ENCODE peak calls at places on chromosome 10, in six cellular contexts. One of them, this sample, is unnamed. For H3K36me3, the result is how much of the 10 kb centered on the place peaks cover.

GRCh38 chr10:71225291-71226058 is 13.1 kb downstream of the UNC5B start:
- DNase-seq in neuronal stem cell: no peak
- DNase-seq in mesenchymal stem cell: no peak
- DNase-seq in H1: no peak
- DNase-seq in IMR-90: no peak
- DNase-seq in mesendoderm: no peak
- DNase-seq in this sample: no peak

GRCh38 chr10:15367296-15367830 is 3.7 kb downstream of the FAM171A1 start:
- DNase-seq in IMR-90: no peak
- DNase-seq in mesenchymal stem cell: no peak
- DNase-seq in H1: no peak
- DNase-seq in neuronal stem cell: no peak
- DNase-seq in mesendoderm: no peak
- DNase-seq in this sample: no peak

GRCh38 chr10:112184052-112184371 is 447 bp upstream of the GPAM start:
- DNase-seq in H1: no peak
- DNase-seq in mesenchymal stem cell: no peak
- DNase-seq in mesendoderm: no peak
- DNase-seq in neuronal stem cell: no peak
- DNase-seq in IMR-90: no peak
- DNase-seq in this sample: no peak

GRCh38 chr10:60853107-60853506 is 74.8 kb downstream of the CDK1 start:
- DNase-seq in IMR-90: no peak
- DNase-seq in neuronal stem cell: no peak
- DNase-seq in mesenchymal stem cell: no peak
- DNase-seq in mesendoderm: no peak
- DNase-seq in H1: no peak
- DNase-seq in this sample: no peak

GRCh38 chr10:15784237-15784636 is 64.5 kb upstream of the ITGA8 start:
- DNase-seq in mesendoderm: no peak
- DNase-seq in IMR-90: no peak
- DNase-seq in H1: no peak
- DNase-seq in neuronal stem cell: no peak
- DNase-seq in mesenchymal stem cell: no peak
- DNase-seq in this sample: no peak

GRCh38 chr10:104028146-104028545 is 57.5 kb downstream of the COL17A1 start:
- DNase-seq in H1: peak
- DNase-seq in IMR-90: peak
- DNase-seq in mesenchymal stem cell: peak
- DNase-seq in mesendoderm: peak
- DNase-seq in neuronal stem cell: no peak
- DNase-seq in this sample: peak

GRCh38 chr10:16765532-16766365 is 51.5 kb downstream of the RSU1 start:
- DNase-seq in mesenchymal stem cell: no peak
- DNase-seq in H1: no peak
- DNase-seq in IMR-90: no peak
- DNase-seq in neuronal stem cell: no peak
- DNase-seq in mesendoderm: peak
- DNase-seq in this sample: peak

GRCh38 chr10:22372922-22373321 is 27.6 kb downstream of the SPAG6 start:
- DNase-seq in neuronal stem cell: no peak
- DNase-seq in mesenchymal stem cell: no peak
- DNase-seq in mesendoderm: no peak
- DNase-seq in H1: no peak
- DNase-seq in IMR-90: no peak
- DNase-seq in this sample: no peak

GRCh38 chr10:829241-829640 is 102.3 kb downstream of the LARP4B start:
- DNase-seq in H1: no peak
- DNase-seq in mesendoderm: no peak
- DNase-seq in neuronal stem cell: no peak
- DNase-seq in IMR-90: no peak
- DNase-seq in mesenchymal stem cell: no peak
- DNase-seq in this sample: no peak

GRCh38 chr10:1515121-1515779 is 222.1 kb downstream of the ADARB2 start:
- DNase-seq in IMR-90: no peak
- DNase-seq in H1: no peak
- DNase-seq in neuronal stem cell: no peak
- DNase-seq in mesendoderm: no peak
- DNase-seq in mesenchymal stem cell: no peak
- DNase-seq in this sample: no peak

GRCh38 chr10:129642427-129642826 is 175.4 kb downstream of the MGMT start:
- DNase-seq in mesendoderm: peak
- DNase-seq in mesenchymal stem cell: no peak
- DNase-seq in neuronal stem cell: no peak
- DNase-seq in H1: no peak
- DNase-seq in IMR-90: no peak
- DNase-seq in this sample: peak

GRCh38 chr10:72001026-72001380 is 36.8 kb downstream of the CHST3 start:
- DNase-seq in H1: no peak
- DNase-seq in mesendoderm: no peak
- DNase-seq in neuronal stem cell: no peak
- DNase-seq in IMR-90: no peak
- DNase-seq in mesenchymal stem cell: no peak
- DNase-seq in this sample: no peak

GRCh38 chr10:75375828-75376227 is 25.7 kb downstream of the ZNF503 start:
- DNase-seq in mesenchymal stem cell: no peak
- DNase-seq in mesendoderm: no peak
- DNase-seq in neuronal stem cell: no peak
- DNase-seq in H1: no peak
- DNase-seq in IMR-90: no peak
- DNase-seq in this sample: no peak

GRCh38 chr10:32376780-32377179 is 29.8 kb upstream of the EPC1 start:
- DNase-seq in IMR-90: no peak
- DNase-seq in H1: no peak
- DNase-seq in mesenchymal stem cell: peak
- DNase-seq in mesendoderm: no peak
- DNase-seq in neuronal stem cell: no peak
- DNase-seq in this sample: no peak

GRCh38 chr10:89283988-89284475 is 17.8 kb upstream of the IFIT2 start:
- DNase-seq in H1: no peak
- DNase-seq in neuronal stem cell: no peak
- DNase-seq in mesenchymal stem cell: peak
- DNase-seq in mesendoderm: peak
- DNase-seq in IMR-90: peak
- DNase-seq in this sample: peak

GRCh38 chr10:50624866-50625491 is 1.2 kb upstream of the SGMS1 start:
- DNase-seq in IMR-90: peak
- DNase-seq in mesenchymal stem cell: peak
- DNase-seq in mesendoderm: peak
- DNase-seq in H1: no peak
- DNase-seq in neuronal stem cell: peak
- DNase-seq in this sample: peak

GRCh38 chr10:79193694-79194382 is 125.1 kb downstream of the ZMIZ1 start:
- DNase-seq in IMR-90: no peak
- DNase-seq in mesendoderm: no peak
- DNase-seq in H1: no peak
- DNase-seq in mesenchymal stem cell: no peak
- DNase-seq in neuronal stem cell: no peak
- DNase-seq in this sample: no peak

GRCh38 chr10:43066481-43066880 is 10.4 kb upstream of the RET start:
- DNase-seq in IMR-90: no peak
- DNase-seq in neuronal stem cell: no peak
- DNase-seq in mesenchymal stem cell: no peak
- DNase-seq in mesendoderm: no peak
- DNase-seq in H1: no peak
- DNase-seq in this sample: no peak

GRCh38 chr10:1172256-1172975 is 116.2 kb downstream of the WDR37 start:
- DNase-seq in neuronal stem cell: no peak
- DNase-seq in mesendoderm: no peak
- DNase-seq in mesenchymal stem cell: no peak
- DNase-seq in IMR-90: no peak
- DNase-seq in H1: no peak
- DNase-seq in this sample: no peak

GRCh38 chr10:119701861-119702260 is 24.0 kb upstream of the INPP5F start:
- DNase-seq in neuronal stem cell: no peak
- DNase-seq in IMR-90: peak
- DNase-seq in mesendoderm: no peak
- DNase-seq in mesenchymal stem cell: no peak
- DNase-seq in H1: no peak
- DNase-seq in this sample: no peak

GRCh38 chr10:27701971-27702537 is 43.6 kb downstream of the MKX start:
- DNase-seq in neuronal stem cell: peak
- DNase-seq in H1: no peak
- DNase-seq in IMR-90: no peak
- DNase-seq in mesendoderm: peak
- DNase-seq in mesenchymal stem cell: no peak
- DNase-seq in this sample: no peak

GRCh38 chr10:124244256-124244877 is 151.0 kb upstream of the CHST15 start:
- DNase-seq in H1: no peak
- DNase-seq in mesenchymal stem cell: no peak
- DNase-seq in neuronal stem cell: no peak
- DNase-seq in mesendoderm: no peak
- DNase-seq in IMR-90: no peak
- DNase-seq in this sample: no peak

GRCh38 chr10:13776861-13777301 is 190.1 kb downstream of the PRPF18 start:
- DNase-seq in H1: no peak
- DNase-seq in IMR-90: peak
- DNase-seq in neuronal stem cell: no peak
- DNase-seq in mesendoderm: no peak
- DNase-seq in mesenchymal stem cell: peak
- DNase-seq in this sample: no peak

GRCh38 chr10:124650820-124651401 is 93.3 kb downstream of the FAM53B start:
- DNase-seq in IMR-90: no peak
- DNase-seq in neuronal stem cell: no peak
- DNase-seq in mesenchymal stem cell: no peak
- DNase-seq in mesendoderm: no peak
- DNase-seq in H1: no peak
- DNase-seq in this sample: no peak

GRCh38 chr10:100353770-100354485 is 6.9 kb downstream of the SCD start:
- DNase-seq in H1: no peak
- DNase-seq in mesendoderm: no peak
- DNase-seq in neuronal stem cell: no peak
- DNase-seq in mesenchymal stem cell: no peak
- DNase-seq in IMR-90: no peak
- DNase-seq in this sample: no peak

GRCh38 chr10:52216852-52217251 is 97.2 kb upstream of the DKK1 start:
- DNase-seq in mesendoderm: no peak
- DNase-seq in neuronal stem cell: no peak
- DNase-seq in H1: no peak
- DNase-seq in mesenchymal stem cell: peak
- DNase-seq in IMR-90: peak
- DNase-seq in this sample: no peak

GRCh38 chr10:97689637-97690036 is 2.6 kb upstream of the AVPI1 start:
- DNase-seq in mesenchymal stem cell: peak
- DNase-seq in IMR-90: peak
- DNase-seq in neuronal stem cell: no peak
- DNase-seq in mesendoderm: peak
- DNase-seq in H1: no peak
- DNase-seq in this sample: peak

GRCh38 chr10:3875842-3876235 is 90.8 kb upstream of the KLF6 start:
- DNase-seq in H1: no peak
- DNase-seq in neuronal stem cell: no peak
- DNase-seq in mesenchymal stem cell: no peak
- DNase-seq in mesendoderm: no peak
- DNase-seq in IMR-90: no peak
- DNase-seq in this sample: no peak
- H3K4ac ChIP-seq in H1: no peak
- H3K4ac ChIP-seq in neuronal stem cell: no peak
- H3K4ac ChIP-seq in mesenchymal stem cell: no peak
- H3K4ac ChIP-seq in mesendoderm: peak
- H3K4ac ChIP-seq in IMR-90: peak
- H3K4ac ChIP-seq in this sample: no peak

GRCh38 chr10:90884414-90884813 is 12.6 kb downstream of the RPP30 start:
- DNase-seq in neuronal stem cell: no peak
- DNase-seq in mesendoderm: no peak
- DNase-seq in IMR-90: peak
- DNase-seq in mesenchymal stem cell: no peak
- DNase-seq in H1: no peak
- DNase-seq in this sample: no peak
- H3K36me3 ChIP-seq in neuronal stem cell: half or more
- H3K36me3 ChIP-seq in mesendoderm: under half
- H3K36me3 ChIP-seq in IMR-90: under half
- H3K36me3 ChIP-seq in mesenchymal stem cell: half or more
- H3K36me3 ChIP-seq in H1: under half
- H3K36me3 ChIP-seq in this sample: under half

DNA sequence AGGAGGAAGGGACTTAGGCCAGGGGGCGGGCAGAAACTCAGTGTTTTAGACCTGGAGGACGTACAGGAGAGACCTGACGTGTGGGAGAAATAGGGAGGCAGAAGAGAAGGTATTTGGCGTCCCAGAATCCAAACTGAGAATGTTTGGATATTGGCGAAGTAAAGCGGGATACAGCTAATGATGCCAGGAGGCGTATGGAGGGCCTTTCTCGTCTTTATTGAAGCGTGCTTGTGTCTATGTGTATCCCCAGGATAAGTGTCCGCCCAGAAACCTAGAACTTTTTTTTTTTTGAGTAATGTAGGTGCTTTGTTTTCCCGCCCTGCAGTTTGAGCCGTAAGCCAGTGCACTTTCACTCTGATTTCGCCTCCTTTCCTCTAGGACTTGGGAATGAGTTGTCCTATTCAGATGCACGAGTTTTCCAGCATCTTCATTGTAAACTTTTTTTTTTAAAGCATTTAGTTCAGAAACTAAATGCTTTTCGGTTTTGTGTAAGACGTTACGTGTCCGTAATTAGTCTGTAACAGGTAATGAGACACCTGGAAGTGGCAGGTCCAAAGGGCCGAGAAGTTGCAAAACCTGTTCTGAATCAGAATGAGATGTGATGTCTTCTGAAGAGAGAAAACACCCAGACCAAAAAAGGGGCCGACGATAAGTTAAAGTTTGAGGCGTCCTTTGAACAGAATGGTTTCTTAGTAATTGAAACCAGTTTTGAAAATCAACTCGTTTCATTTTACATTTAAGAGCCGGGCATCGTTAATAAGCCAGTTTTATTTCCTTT is 742 bp downstream of the ARL5B start:
- DNase-seq in mesenchymal stem cell: peak
- DNase-seq in neuronal stem cell: no peak
- DNase-seq in mesendoderm: peak
- DNase-seq in H1: no peak
- DNase-seq in IMR-90: peak
- DNase-seq in this sample: peak
- H3K4ac ChIP-seq in mesenchymal stem cell: peak
- H3K4ac ChIP-seq in neuronal stem cell: peak
- H3K4ac ChIP-seq in mesendoderm: no peak
- H3K4ac ChIP-seq in H1: peak
- H3K4ac ChIP-seq in IMR-90: peak
- H3K4ac ChIP-seq in this sample: peak

GRCh38 chr10:11597470-11597869 is 14.0 kb downstream of the USP6NL start:
- DNase-seq in H1: no peak
- DNase-seq in IMR-90: no peak
- DNase-seq in mesenchymal stem cell: no peak
- DNase-seq in neuronal stem cell: no peak
- DNase-seq in mesendoderm: no peak
- DNase-seq in this sample: no peak
- H3K36me3 ChIP-seq in H1: under half
- H3K36me3 ChIP-seq in IMR-90: under half
- H3K36me3 ChIP-seq in mesenchymal stem cell: under half
- H3K36me3 ChIP-seq in neuronal stem cell: half or more
- H3K36me3 ChIP-seq in mesendoderm: under half
- H3K36me3 ChIP-seq in this sample: under half

GRCh38 chr10:48475943-48476278 is 129.0 kb downstream of the ARHGAP22 start:
- DNase-seq in mesenchymal stem cell: no peak
- DNase-seq in mesendoderm: no peak
- DNase-seq in H1: no peak
- DNase-seq in IMR-90: no peak
- DNase-seq in neuronal stem cell: no peak
- DNase-seq in this sample: no peak
- H3K4ac ChIP-seq in mesenchymal stem cell: peak
- H3K4ac ChIP-seq in mesendoderm: peak
- H3K4ac ChIP-seq in H1: peak
- H3K4ac ChIP-seq in IMR-90: no peak
- H3K4ac ChIP-seq in neuronal stem cell: no peak
- H3K4ac ChIP-seq in this sample: no peak